ENCODE peak calls at places on chromosomes 6 and 20, in five cellular contexts. V is endodermal cell; F is PC-9; N is K562; I is CD4-positive, alpha-beta memory T cell. C is an unnamed sample.

GRCh38 chr6:25008707-25009106 is 72.9 kb upstream of the RIPOR2 start:
- DNase-seq in V (no peak), F (no peak), N (no peak), I (no peak), C (no peak)

GRCh38 chr6:161029195-161029809 is 37.7 kb downstream of the MAP3K4 start:
- DNase-seq in V (no peak), F (no peak), N (no peak), I (no peak), C (no peak)

GRCh38 chr6:81171991-81172740 is 580.3 kb downstream of the TENT5A start:
- DNase-seq in V (no peak), F (peak; percentile 3), N (no peak), I (no peak), C (no peak)

GRCh38 chr6:27250955-27251671 is 3.6 kb downstream of the PRSS16 start:
- DNase-seq in V (peak; percentile 99), F (peak; percentile 96), N (peak; percentile 95), I (peak; percentile 37), C (peak; percentile 97)

GRCh38 chr20:41649489-41649888 is 31.3 kb upstream of the CHD6 start:
- DNase-seq in V (no peak), F (no peak), N (no peak), I (no peak), C (no peak)

GRCh38 chr6:46983007-46983411 is 59.1 kb downstream of the ADGRF1 start:
- DNase-seq in V (peak; percentile 60), F (peak; percentile 14), N (no peak), I (no peak), C (peak; percentile 5)

GRCh38 chr6:97203343-97203742 is 79.7 kb downstream of the MMS22L start:
- DNase-seq in V (peak; percentile 48), F (no peak), N (no peak), I (no peak), C (peak; percentile 81)

GRCh38 chr20:56422824-56423189 is 10.7 kb downstream of the CASS4 start:
- DNase-seq in V (no peak), F (no peak), N (peak; percentile 42), I (no peak), C (no peak)

GRCh38 chr6:140398076-140398475 is 1023.6 kb upstream of the CITED2 start:
- DNase-seq in V (no peak), F (no peak), N (no peak), I (no peak), C (no peak)

GRCh38 chr20:63655249-63655648 is 2.0 kb upstream of the STMN3 start:
- DNase-seq in V (no peak), F (no peak), N (no peak), I (no peak), C (no peak)

GRCh38 chr20:54630582-54630981 is 155.2 kb downstream of the DOK5 start:
- DNase-seq in V (no peak), F (no peak), N (no peak), I (no peak), C (no peak)

GRCh38 chr6:144957236-144957937 is 672.3 kb downstream of the UTRN start:
- DNase-seq in V (no peak), F (no peak), N (no peak), I (no peak), C (no peak)

GRCh38 chr6:136253734-136254133 is 3.6 kb upstream of the MTFR2 start:
- DNase-seq in V (no peak), F (no peak), N (no peak), I (no peak), C (no peak)

GRCh38 chr6:57302477-57302876 is 15.0 kb upstream of the PRIM2 start:
- DNase-seq in V (no peak), F (no peak), N (no peak), I (no peak), C (no peak)

GRCh38 chr20:3042621-3043020 is 801 bp upstream of the GNRH2 start:
- DNase-seq in V (no peak), F (no peak), N (no peak), I (no peak), C (no peak)

GRCh38 chr6:14964901-14965300 is 281.0 kb upstream of the JARID2 start:
- DNase-seq in V (no peak), F (no peak), N (no peak), I (no peak), C (no peak)

DNA sequence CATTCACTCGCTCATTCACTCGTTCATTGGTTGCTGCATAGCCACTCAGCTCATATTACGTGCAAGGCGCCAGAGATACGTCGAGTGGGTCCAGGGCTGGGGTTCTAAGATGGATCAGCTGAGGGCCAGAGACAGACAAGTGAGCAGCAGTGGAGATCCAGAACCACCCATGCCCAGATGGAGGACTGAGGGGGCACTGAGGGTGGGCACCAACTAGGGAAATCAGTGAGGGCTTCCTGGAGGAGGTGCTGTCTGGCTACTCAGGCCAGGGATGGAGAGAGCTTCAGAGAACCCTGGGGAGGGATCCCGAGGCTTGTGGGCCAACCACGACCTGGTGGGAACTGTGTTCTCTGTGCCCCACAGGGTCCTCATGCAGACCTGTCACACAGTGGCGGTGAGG is 364 bp upstream of the SPDEF start:
- DNase-seq in V (no peak), F (no peak), N (no peak), I (no peak), C (no peak)
- H3K4me1 ChIP-seq in V (peaks cover 18% of the 10 kb centered on the region), F (peaks cover 47% of the 10 kb centered on the region), N (peaks cover 39% of the 10 kb centered on the region), I (no peaks in the 10 kb centered on the region), C (peaks cover 12% of the 10 kb centered on the region)

GRCh38 chr6:37821449-37821848 is 1.9 kb downstream of the ZFAND3 start:
- DNase-seq in V (no peak), F (no peak), N (no peak), I (no peak), C (no peak)
- H3K4me1 ChIP-seq in V (peaks cover 10% of the 10 kb centered on the region), F (peaks cover 24% of the 10 kb centered on the region), N (peaks cover 38% of the 10 kb centered on the region), I (peaks cover 55% of the 10 kb centered on the region), C (peaks cover 42% of the 10 kb centered on the region)

GRCh38 chr6:89353118-89353556 is 615 bp upstream of the UBE2J1 start:
- DNase-seq in V (no peak), F (no peak), N (no peak), I (no peak), C (no peak)
- H3K4me1 ChIP-seq in V (peaks cover 3% of the 10 kb centered on the region), F (peaks cover 21% of the 10 kb centered on the region), N (peaks cover 13% of the 10 kb centered on the region), I (peaks cover 68% of the 10 kb centered on the region), C (peaks cover 19% of the 10 kb centered on the region)

DNA sequence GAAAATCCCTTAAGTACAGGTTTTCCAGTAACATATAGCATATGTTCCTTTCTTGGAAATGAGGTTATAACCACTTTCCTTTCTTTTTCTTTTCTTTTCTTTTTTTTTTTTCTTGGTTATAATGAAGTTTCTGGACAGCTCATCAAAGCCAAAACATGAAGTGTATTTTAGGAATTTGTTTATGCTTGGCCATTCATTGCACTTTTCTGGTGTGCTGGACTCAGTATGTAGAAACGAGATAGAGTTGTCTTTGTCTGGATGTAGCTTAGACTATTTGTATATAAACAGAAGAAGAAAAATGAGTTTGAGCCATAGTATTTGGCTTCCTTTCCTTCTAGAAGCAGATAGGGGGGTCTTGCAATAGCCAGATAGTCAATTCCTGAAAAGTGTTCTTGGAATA is 119.6 kb downstream of the SASH1 start:
- DNase-seq in V (no peak), F (no peak), N (no peak), I (no peak), C (no peak)
- H3K4me1 ChIP-seq in V (peaks cover 3% of the 10 kb centered on the region), F (peaks cover 7% of the 10 kb centered on the region), N (no peaks in the 10 kb centered on the region), I (no peaks in the 10 kb centered on the region), C (no peaks in the 10 kb centered on the region)

GRCh38 chr6:63635563-63636515 is at the start of gene PHF3:
- DNase-seq in V (peak; percentile 93), F (peak; percentile 92), N (peak; percentile 94), I (peak; percentile 92), C (peak; percentile 97)
- H3K4me1 ChIP-seq in V (peaks cover 10% of the 10 kb centered on the region), F (peaks cover 37% of the 10 kb centered on the region), N (peaks cover 21% of the 10 kb centered on the region), I (peaks cover 49% of the 10 kb centered on the region), C (peaks cover 45% of the 10 kb centered on the region)

GRCh38 chr20:24991897-24992419 is 593 bp downstream of the APMAP start:
- DNase-seq in V (no peak), F (no peak), N (peak; percentile 24), I (no peak), C (peak; percentile 53)
- H3K4me1 ChIP-seq in V (peaks cover 5% of the 10 kb centered on the region), F (peaks cover 49% of the 10 kb centered on the region), N (peaks cover 10% of the 10 kb centered on the region), I (peaks cover 49% of the 10 kb centered on the region), C (peaks cover 13% of the 10 kb centered on the region)

GRCh38 chr6:156954191-156954590 is 177.0 kb downstream of the ARID1B start:
- DNase-seq in V (no peak), F (no peak), N (no peak), I (no peak), C (no peak)

GRCh38 chr6:156953478-156954146 is 176.4 kb downstream of the ARID1B start:
- DNase-seq in V (no peak), F (peak; percentile 56), N (peak; percentile 51), I (peak; percentile 69), C (peak; percentile 85)

GRCh38 chr6:156956286-156956685 is 179.1 kb downstream of the ARID1B start:
- DNase-seq in V (no peak), F (no peak), N (no peak), I (no peak), C (no peak)

GRCh38 chr6:156955494-156956183 is 178.5 kb downstream of the ARID1B start:
- DNase-seq in V (no peak), F (no peak), N (no peak), I (no peak), C (no peak)

DNA sequence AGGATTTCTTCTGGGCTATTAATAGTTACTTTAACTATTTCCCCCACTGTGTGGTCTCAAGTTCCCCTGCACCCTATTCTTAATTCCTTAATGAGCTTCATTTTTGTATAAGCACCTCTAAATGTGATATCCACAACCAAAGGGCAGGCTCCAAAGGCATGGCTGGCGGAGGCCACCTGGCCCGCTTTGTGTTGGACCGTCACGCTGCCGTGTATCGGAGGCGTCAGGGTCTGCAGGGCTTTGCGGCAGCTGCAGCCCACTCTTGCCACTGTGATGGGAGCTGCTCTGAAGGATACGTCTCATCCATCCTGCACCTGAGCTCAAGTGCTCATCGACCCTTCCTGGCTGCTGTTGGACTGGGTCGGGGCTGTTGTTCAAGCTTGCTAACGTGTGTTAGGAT is 177.6 kb downstream of the ARID1B start:
- DNase-seq in V (no peak), F (no peak), N (no peak), I (no peak), C (no peak)
- H3K4me1 ChIP-seq in V (peaks cover 8% of the 10 kb centered on the region), F (peaks cover 29% of the 10 kb centered on the region), N (peaks cover 9% of the 10 kb centered on the region), I (peaks cover 52% of the 10 kb centered on the region), C (peaks cover 19% of the 10 kb centered on the region)

GRCh38 chr20:33308668-33309067 is 25.7 kb downstream of the BPIFB1 start:
- DNase-seq in V (no peak), F (no peak), N (no peak), I (no peak), C (no peak)

GRCh38 chr20:33304046-33304445 is 21.0 kb downstream of the BPIFB1 start:
- DNase-seq in V (no peak), F (no peak), N (no peak), I (no peak), C (no peak)

GRCh38 chr20:33305591-33306057 is 22.6 kb downstream of the BPIFB1 start:
- DNase-seq in V (no peak), F (peak; percentile 37), N (no peak), I (no peak), C (no peak)

GRCh38 chr20:33306228-33306627 is 23.2 kb downstream of the BPIFB1 start:
- DNase-seq in V (no peak), F (no peak), N (no peak), I (no peak), C (no peak)

GRCh38 chr20:33306807-33307206 is 23.8 kb downstream of the BPIFB1 start:
- DNase-seq in V (no peak), F (no peak), N (no peak), I (no peak), C (no peak)
- H3K4me1 ChIP-seq in V (no peaks in the 10 kb centered on the region), F (peaks cover 5% of the 10 kb centered on the region), N (no peaks in the 10 kb centered on the region), I (no peaks in the 10 kb centered on the region), C (no peaks in the 10 kb centered on the region)

GRCh38 chr20:10419550-10420133 is 14.4 kb downstream of the MKKS start:
- DNase-seq in V (no peak), F (peak; percentile 9), N (no peak), I (no peak), C (no peak)
- H3K4me1 ChIP-seq in V (peaks cover 3% of the 10 kb centered on the region), F (peaks cover 36% of the 10 kb centered on the region), N (no peaks in the 10 kb centered on the region), I (no peaks in the 10 kb centered on the region), C (peaks cover 16% of the 10 kb centered on the region)